ENCODE peak calls at places on chromosomes 3 and 15, in eight cellular contexts. O is foreskin keratinocyte, C is heart right ventricle, T is upper lobe of right lung, S is PC-3, Y is gastrocnemius medialis, K is HepG2, M is heart left ventricle. Z is an unnamed sample.

GRCh38 chr3:30495172-30496124 is 111.0 kb upstream of the TGFBR2 start:
- ATAC-seq in T (no peak), C (no peak), O (no peak), Y (no peak), K (no peak), M (no peak), S (peak), Z (no peak)

GRCh38 chr15:41825145-41825544 is 2.7 kb upstream of the JMJD7 start:
- ATAC-seq in C (no peak), Y (no peak), T (no peak), S (no peak), O (no peak), M (no peak), K (no peak), Z (no peak)

GRCh38 chr3:60992395-60992794 is 258.9 kb downstream of the FHIT start:
- ATAC-seq in T (peak), M (peak), Y (no peak), S (no peak), O (no peak), C (peak), K (no peak), Z (no peak)

GRCh38 chr3:113143353-113143752 is 68.0 kb upstream of the BOC start:
- ATAC-seq in C (no peak), Y (no peak), M (no peak), T (no peak), S (no peak), O (peak), K (no peak), Z (no peak)

GRCh38 chr15:80241508-80241907 is 10.5 kb downstream of the CTXND1 start:
- ATAC-seq in S (no peak), M (no peak), C (no peak), Y (no peak), T (no peak), O (no peak), K (no peak), Z (no peak)

GRCh38 chr3:165607221-165607620 is 230.0 kb downstream of the BCHE start:
- ATAC-seq in O (no peak), C (peak), T (no peak), Y (no peak), S (no peak), M (no peak), K (no peak), Z (no peak)

GRCh38 chr3:52483577-52484495 is 11.3 kb upstream of the STAB1 start:
- ATAC-seq in O (peak), K (peak), M (peak), Y (peak), T (peak), C (peak), S (no peak), Z (peak)

GRCh38 chr15:34217587-34218225 is 7.1 kb upstream of the EMC4 start:
- ATAC-seq in Y (no peak), M (no peak), S (peak), C (no peak), K (no peak), O (peak), T (no peak), Z (no peak)

GRCh38 chr15:42584031-42584765 is 8.8 kb downstream of the STARD9 start:
- ATAC-seq in K (no peak), S (no peak), Y (no peak), T (no peak), M (no peak), O (no peak), C (no peak), Z (no peak)

GRCh38 chr3:95655363-95655986 is 1158.9 kb upstream of the EPHA6 start:
- ATAC-seq in Y (no peak), M (no peak), S (no peak), O (no peak), T (no peak), K (no peak), C (no peak), Z (no peak)

GRCh38 chr3:149473314-149473990 is 1.0 kb upstream of the TM4SF4 start:
- ATAC-seq in C (peak), O (peak), Y (peak), K (no peak), M (peak), S (peak), T (peak), Z (peak)

GRCh38 chr3:191085091-191085490 is 114.0 kb upstream of the OSTN start:
- ATAC-seq in Y (no peak), K (no peak), T (no peak), M (no peak), O (no peak), S (peak), C (no peak), Z (no peak)

GRCh38 chr3:14371573-14372474 is 30.6 kb upstream of the SLC6A6 start:
- ATAC-seq in S (peak), Y (peak), T (peak), K (peak), M (peak), O (peak), C (peak), Z (peak)

GRCh38 chr15:25406846-25407245 is 32.0 kb downstream of the UBE3A start:
- ATAC-seq in O (no peak), T (no peak), M (no peak), C (no peak), K (no peak), Y (no peak), S (no peak), Z (no peak)

GRCh38 chr3:153903430-153903829 is 217.8 kb upstream of the ARHGEF26 start:
- ATAC-seq in K (peak), S (no peak), C (no peak), T (peak), Y (no peak), O (peak), M (no peak), Z (no peak)

GRCh38 chr3:119697394-119697793 is 5.4 kb upstream of the CFAP91 start:
- ATAC-seq in K (no peak), C (no peak), S (no peak), T (no peak), O (no peak), Y (no peak), M (no peak), Z (no peak)

GRCh38 chr3:171494457-171495109 is 34.4 kb upstream of the TNIK start:
- ATAC-seq in T (no peak), C (no peak), K (no peak), Y (no peak), M (no peak), O (no peak), S (no peak), Z (no peak)

GRCh38 chr15:56988219-56988618 is 69.8 kb downstream of the TCF12 start:
- ATAC-seq in M (no peak), C (no peak), K (peak), T (no peak), O (no peak), Y (no peak), S (no peak), Z (no peak)

GRCh38 chr15:61752001-61752400 is 308.2 kb downstream of the VPS13C start:
- ATAC-seq in K (no peak), C (no peak), O (no peak), S (no peak), T (no peak), Y (no peak), M (no peak), Z (no peak)

GRCh38 chr15:65246026-65246714 is 34.9 kb upstream of the CILP start:
- ATAC-seq in K (no peak), C (peak), M (peak), S (no peak), Y (no peak), O (peak), T (no peak), Z (peak)

GRCh38 chr3:144363856-144364255 is 392.2 kb downstream of the DIPK2A start:
- ATAC-seq in K (no peak), M (no peak), Y (no peak), C (no peak), T (no peak), S (no peak), O (peak), Z (no peak)

GRCh38 chr3:11576453-11576852 is 67.3 kb downstream of the VGLL4 start:
- ATAC-seq in T (peak), O (no peak), S (no peak), Y (no peak), C (peak), M (peak), K (no peak), Z (peak)

GRCh38 chr3:101466465-101467309 is 46.3 kb downstream of the SENP7 start:
- ATAC-seq in M (no peak), K (peak), C (no peak), S (no peak), O (peak), T (no peak), Y (no peak), Z (no peak)

GRCh38 chr15:90189781-90190467 is 11.2 kb upstream of the SEMA4B start:
- ATAC-seq in T (no peak), S (no peak), C (no peak), Y (no peak), M (no peak), K (no peak), O (no peak), Z (no peak)
- H3K27ac ChIP-seq in T (no peak), S (no peak), C (peak), Y (no peak), M (peak), K (no peak), O (peak), Z (peak)

GRCh38 chr15:48334260-48334659 is 3.0 kb downstream of the DUT start:
- ATAC-seq in C (no peak), Y (no peak), T (no peak), K (no peak), M (no peak), O (no peak), S (no peak), Z (no peak)
- TF ChIP-seq CTCF in C (no peak), Y (no peak), T (no peak), K (no peak), M (no peak), O (peak), S (no peak), Z (no peak)

GRCh38 chr15:35671981-35672380 is 126.0 kb upstream of the DPH6 start:
- ATAC-seq in Y (peak), T (no peak), M (peak), S (no peak), C (peak), K (no peak), O (no peak), Z (no peak)

GRCh38 chr15:35673093-35673573 is 127.2 kb upstream of the DPH6 start:
- ATAC-seq in Y (peak), C (peak), K (peak), T (peak), S (no peak), M (peak), O (no peak), Z (peak)

GRCh38 chr15:35671197-35671596 is 125.2 kb upstream of the DPH6 start:
- ATAC-seq in Y (peak), K (no peak), S (no peak), M (no peak), O (peak), T (no peak), C (no peak), Z (no peak)

GRCh38 chr15:35678774-35679173 is 132.8 kb upstream of the DPH6 start:
- ATAC-seq in T (no peak), S (no peak), C (no peak), O (no peak), Y (no peak), K (no peak), M (no peak), Z (no peak)

DNA sequence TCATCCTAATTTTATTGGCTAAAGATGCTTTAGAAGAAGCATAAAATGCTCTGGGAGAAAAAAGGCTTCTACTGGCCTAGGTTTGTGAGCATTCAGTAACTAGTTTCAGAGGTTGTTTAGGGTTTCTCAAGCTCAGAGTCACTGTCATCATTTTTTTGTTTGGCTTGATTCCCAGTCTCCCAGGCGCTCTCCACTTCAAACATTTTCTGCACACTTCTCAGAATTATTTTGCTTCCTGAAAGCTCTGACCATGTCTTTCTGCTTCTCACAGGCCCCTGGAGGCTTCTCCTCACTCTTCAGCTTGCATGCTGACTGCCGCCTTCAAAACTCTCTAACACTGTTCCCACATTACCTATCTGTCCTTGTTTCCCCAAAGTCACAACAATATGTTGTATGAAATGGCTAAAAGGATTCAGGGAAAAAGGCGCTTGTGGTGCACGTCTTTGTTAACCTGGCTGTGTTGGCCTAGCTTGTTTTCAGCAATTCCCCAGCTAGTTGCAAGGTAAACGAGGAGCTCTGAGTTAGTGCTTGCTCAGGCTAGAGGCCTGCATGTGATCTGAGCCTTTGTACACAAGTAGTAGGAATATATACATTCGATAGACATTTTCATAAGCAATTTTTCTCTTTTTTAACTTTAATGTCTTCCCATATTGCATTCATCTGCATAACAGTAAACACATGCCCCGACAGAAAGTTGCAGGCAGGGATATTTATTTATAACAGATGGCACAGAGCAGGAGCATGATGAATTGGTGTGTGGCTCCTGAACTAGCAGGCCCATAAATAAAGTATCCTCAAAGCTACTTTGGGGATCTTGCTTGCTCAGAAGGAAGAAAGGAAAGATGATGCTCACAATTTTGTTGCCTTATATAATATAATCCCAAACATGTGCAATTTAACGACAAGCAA is 129.2 kb upstream of the DPH6 start:
- ATAC-seq in C (no peak), Y (peak), K (no peak), M (peak), S (no peak), O (no peak), T (no peak), Z (peak)
- H3K27ac ChIP-seq in C (peak), Y (no peak), K (no peak), M (peak), S (no peak), O (no peak), T (no peak), Z (peak)

DNA sequence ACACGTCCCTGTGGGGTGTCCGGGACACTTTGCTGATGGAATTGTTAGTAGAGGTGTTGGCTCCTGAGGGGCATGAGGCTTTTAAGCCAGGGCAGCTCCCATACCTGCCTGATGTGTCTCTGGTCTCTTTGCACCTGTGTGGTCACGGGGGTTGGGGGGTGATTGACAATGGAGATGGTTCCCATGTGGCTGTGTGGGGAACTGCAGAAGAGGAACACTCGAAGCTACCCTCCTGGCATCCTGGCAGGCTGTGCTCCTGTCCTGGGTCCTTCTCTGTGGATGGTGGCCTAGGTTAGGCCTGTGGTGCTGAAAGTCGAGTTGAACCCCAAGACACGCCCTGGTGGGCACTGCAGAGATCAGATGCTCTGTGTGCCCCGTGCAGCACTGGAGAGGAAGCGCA is 73.4 kb downstream of the HMCES start:
- ATAC-seq in M (no peak), S (no peak), O (peak), T (no peak), K (peak), C (no peak), Y (no peak), Z (no peak)
- TF ChIP-seq CTCF in M (no peak), S (peak), O (peak), T (no peak), K (peak), C (no peak), Y (no peak), Z (no peak)

GRCh38 chr3:28624079-28624478 is 275.5 kb upstream of the AZI2 start:
- ATAC-seq in C (no peak), O (no peak), Y (no peak), K (no peak), S (no peak), T (no peak), M (no peak), Z (no peak)
- H3K27ac ChIP-seq in C (no peak), O (no peak), Y (no peak), K (no peak), S (no peak), T (no peak), M (no peak), Z (no peak)

GRCh38 chr3:55723653-55724406 is 236.7 kb upstream of the WNT5A start:
- ATAC-seq in S (no peak), M (no peak), Y (no peak), K (no peak), T (no peak), O (no peak), C (no peak), Z (no peak)
- TF ChIP-seq CTCF in S (no peak), M (no peak), Y (no peak), K (no peak), T (no peak), O (no peak), C (no peak), Z (no peak)

GRCh38 chr3:46565113-46565490 is 1.0 kb downstream of the LRRC2 start:
- ATAC-seq in K (no peak), C (peak), M (no peak), Y (peak), O (no peak), T (no peak), S (no peak), Z (no peak)

GRCh38 chr3:46564190-46565112 is 1.7 kb downstream of the LRRC2 start:
- ATAC-seq in C (peak), M (peak), K (no peak), T (peak), Y (peak), S (no peak), O (no peak), Z (no peak)

GRCh38 chr3:46566040-46566631 is at the start of gene LRRC2:
- ATAC-seq in M (peak), C (peak), Y (peak), O (peak), K (peak), T (peak), S (peak), Z (peak)

GRCh38 chr3:46561951-46562350 is 4.2 kb downstream of the LRRC2 start:
- ATAC-seq in Y (no peak), C (no peak), M (no peak), K (no peak), O (no peak), T (no peak), S (no peak), Z (no peak)

DNA sequence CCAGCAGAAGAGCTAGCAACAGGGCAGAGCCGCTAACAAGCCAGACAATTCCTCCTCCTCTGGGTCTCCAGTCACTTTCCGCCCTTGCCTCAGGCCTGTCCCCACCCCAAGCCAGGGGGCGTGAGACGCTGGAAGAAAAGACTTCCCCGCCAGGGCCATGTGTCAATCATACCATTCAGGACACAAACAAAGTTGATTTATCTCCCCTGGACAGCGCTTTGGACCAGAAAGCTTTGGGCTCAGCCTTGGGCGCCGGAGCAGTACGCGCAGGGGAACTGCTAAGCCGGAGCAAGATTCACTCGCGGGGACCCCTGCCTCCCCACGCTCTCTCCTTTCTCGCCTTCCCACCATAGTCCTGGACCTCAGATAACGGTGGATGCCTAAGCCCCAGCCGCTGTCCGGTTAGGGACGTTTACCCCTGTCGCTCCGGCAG is 479 bp downstream of the LRRC2 start:
- ATAC-seq in K (peak), T (peak), Y (peak), C (peak), O (peak), S (no peak), M (peak), Z (peak)
- H3K27ac ChIP-seq in K (peak), T (no peak), Y (peak), C (peak), O (no peak), S (no peak), M (peak), Z (no peak)